ENCODE peak calls at places on chromosomes 12 and 14, in seven cellular contexts. I is stomach; G is foreskin fibroblast; K is Panc1; M is CD8-positive, alpha-beta T cell; Z is tibial nerve; P is thoracic aorta. T is an unnamed sample.

GRCh38 chr14:99946652-99947489 is 118.4 kb upstream of the EVL start:
- DNase-seq in P (no peak), M (peak), Z (no peak), G (peak), I (peak), K (no peak), T (no peak)

GRCh38 chr12:12890815-12891645 is at the start of gene GPRC5A:
- DNase-seq in M (no peak), K (peak), I (peak), G (peak), P (peak), Z (peak), T (peak)

GRCh38 chr12:2797721-2798418 is 3.1 kb downstream of the FKBP4 start:
- DNase-seq in P (no peak), K (no peak), I (peak), M (no peak), Z (no peak), G (peak), T (peak)

GRCh38 chr12:22046968-22047390 is 961 bp downstream of the CMAS start:
- DNase-seq in Z (no peak), P (no peak), G (no peak), I (no peak), K (no peak), M (no peak), T (peak)

GRCh38 chr14:20583908-20584307 is 3.9 kb downstream of the RNASE11 start:
- DNase-seq in G (no peak), Z (no peak), I (no peak), K (no peak), P (no peak), M (no peak), T (no peak)

GRCh38 chr12:57488397-57489156 is 709 bp downstream of the MARS1 start:
- DNase-seq in K (no peak), M (no peak), G (peak), I (no peak), Z (no peak), P (no peak), T (peak)

GRCh38 chr12:76883151-76883550 is 4.3 kb upstream of the CSRP2 start:
- DNase-seq in M (no peak), P (no peak), K (no peak), I (no peak), Z (no peak), G (peak), T (peak)

GRCh38 chr12:79317184-79317847 is 373.4 kb downstream of the PAWR start:
- DNase-seq in M (no peak), P (no peak), I (no peak), K (no peak), Z (no peak), G (no peak), T (no peak)

GRCh38 chr12:113798552-113798951 is 167.6 kb downstream of the RBM19 start:
- DNase-seq in I (no peak), K (no peak), M (no peak), Z (no peak), P (no peak), G (no peak), T (no peak)

GRCh38 chr14:92760524-92760805 is 12.0 kb upstream of the LGMN start:
- DNase-seq in G (no peak), Z (no peak), P (no peak), I (no peak), M (no peak), K (no peak), T (no peak)

GRCh38 chr12:53963005-53963404 is 8.3 kb downstream of the HOXC12 start:
- DNase-seq in M (no peak), P (no peak), Z (no peak), I (no peak), K (no peak), G (no peak), T (no peak)

GRCh38 chr12:57487597-57488396 is at the start of gene MARS1:
- DNase-seq in P (peak), I (peak), G (peak), Z (peak), M (peak), K (peak), T (peak)

GRCh38 chr12:4281173-4281654 is 7.7 kb downstream of the CCND2 start:
- DNase-seq in M (no peak), I (no peak), K (no peak), G (peak), Z (no peak), P (no peak), T (no peak)

GRCh38 chr12:4280351-4281163 is 7.0 kb downstream of the CCND2 start:
- DNase-seq in M (no peak), I (no peak), G (peak), Z (no peak), P (no peak), K (no peak), T (no peak)

GRCh38 chr12:4278582-4278939 is 5.0 kb downstream of the CCND2 start:
- DNase-seq in K (no peak), P (no peak), G (no peak), M (no peak), I (no peak), Z (peak), T (no peak)

GRCh38 chr12:4277856-4278581 is 4.5 kb downstream of the CCND2 start:
- DNase-seq in I (no peak), G (no peak), M (no peak), K (no peak), P (no peak), Z (no peak), T (no peak)

DNA sequence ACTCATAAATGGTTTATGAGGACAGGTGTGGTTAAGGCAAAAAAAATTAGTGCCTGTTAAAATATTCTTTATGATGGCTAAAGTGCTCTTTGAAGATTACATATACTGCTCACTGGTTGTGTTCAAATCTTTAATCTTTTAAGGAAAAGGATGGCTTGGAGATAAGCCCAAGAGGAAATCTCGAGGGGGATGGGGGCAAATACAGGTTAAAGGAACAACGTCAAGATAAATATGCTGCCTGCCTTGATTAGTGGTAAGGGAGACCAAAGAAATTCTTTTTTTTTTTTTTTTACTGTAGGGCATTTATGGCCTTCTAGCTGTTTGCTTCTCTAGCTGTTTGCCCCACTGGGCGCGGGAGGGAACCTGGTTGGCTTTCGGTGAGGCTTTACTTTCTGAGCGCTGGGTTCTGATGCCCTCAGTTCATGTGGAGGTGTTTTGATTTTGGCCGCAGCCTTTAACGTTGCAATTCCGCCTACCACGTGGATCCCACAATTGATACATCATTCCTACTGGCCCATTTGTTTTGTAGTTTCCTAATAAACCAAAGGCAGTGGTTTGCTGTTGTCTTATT is 5.6 kb downstream of the CCND2 start:
- DNase-seq in P (no peak), Z (no peak), M (no peak), I (no peak), G (no peak), K (no peak), T (no peak)
- H3K4me3 ChIP-seq in P (no peak), Z (no peak), M (no peak), I (no peak), G (no peak), K (no peak), T (no peak)

DNA sequence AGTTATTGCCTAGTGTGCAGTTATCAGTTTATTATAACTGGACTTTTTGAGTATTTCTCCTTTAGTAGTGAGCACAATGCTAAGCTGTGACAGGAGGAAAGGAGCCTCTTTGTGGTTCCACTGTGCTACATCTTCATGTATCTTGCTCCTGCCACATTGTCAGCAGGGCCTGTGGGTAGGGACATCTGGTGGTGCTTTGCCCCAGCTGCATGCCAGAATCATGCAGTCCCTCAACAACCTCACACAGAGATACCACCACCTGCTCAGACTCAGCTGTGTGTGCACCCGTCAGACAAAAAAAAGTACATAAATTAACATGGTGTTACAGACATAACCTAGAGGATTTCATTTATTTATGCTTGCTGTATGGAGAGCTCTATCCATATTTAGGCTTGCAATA is 51.1 kb downstream of the MIS18BP1 start:
- DNase-seq in G (peak), K (no peak), Z (no peak), M (no peak), I (no peak), P (no peak), T (peak)
- TF ChIP-seq CTCF in G (no peak), K (peak), Z (no peak), M (no peak), I (no peak), P (no peak), T (peak)

DNA sequence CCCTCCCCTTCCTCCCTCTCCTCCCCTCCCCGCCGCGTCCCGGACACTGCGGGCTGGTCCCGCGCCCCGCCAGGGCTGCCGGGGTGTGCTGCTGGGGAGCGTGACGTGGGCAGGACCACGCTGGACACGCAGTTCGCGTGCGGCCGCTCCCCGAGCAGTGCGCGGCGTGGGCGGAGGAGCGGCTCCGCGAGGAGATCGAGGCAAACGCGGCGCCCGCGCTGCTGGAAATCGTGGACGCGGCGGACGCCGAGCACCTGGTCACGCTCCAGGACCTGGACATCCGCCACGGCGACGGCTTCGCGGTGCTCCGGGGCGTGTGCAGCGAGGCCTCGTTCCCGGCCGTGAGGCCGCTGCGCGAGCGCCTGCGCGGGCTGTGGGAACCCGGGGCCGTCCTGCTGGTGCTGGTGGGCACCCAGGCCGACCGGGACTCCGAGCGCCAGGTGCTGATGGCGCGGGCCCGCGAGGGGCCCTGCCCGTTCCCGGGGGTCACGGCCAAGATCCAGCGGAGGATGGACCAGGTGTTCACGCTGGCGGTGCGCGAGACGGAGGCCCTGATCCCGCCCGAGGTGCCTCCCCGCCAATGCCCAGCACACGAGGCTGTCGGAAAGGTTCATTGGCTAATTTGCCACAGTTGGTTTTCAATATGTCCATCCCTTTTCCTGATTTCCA is 84.3 kb downstream of the TNFAIP2 start:
- DNase-seq in I (peak), K (no peak), P (no peak), M (no peak), G (peak), Z (no peak), T (no peak)
- H3K4me3 ChIP-seq in I (peak), K (no peak), P (peak), M (no peak), G (peak), Z (peak), T (peak)

GRCh38 chr14:22847661-22848341 is 11.4 kb downstream of the MMP14 start:
- DNase-seq in M (no peak), I (no peak), P (no peak), K (no peak), Z (no peak), G (peak), T (peak)
- TF ChIP-seq CTCF in M (no peak), I (no peak), P (no peak), K (no peak), Z (no peak), G (peak), T (peak)

GRCh38 chr14:70871001-70871400 is 36.3 kb upstream of the PCNX1 start:
- DNase-seq in Z (no peak), M (no peak), P (no peak), G (no peak), K (no peak), I (no peak), T (no peak)

GRCh38 chr14:70873627-70874026 is 33.6 kb upstream of the PCNX1 start:
- DNase-seq in I (no peak), M (no peak), Z (no peak), G (no peak), P (no peak), K (no peak), T (no peak)

GRCh38 chr14:70871863-70872677 is 35.2 kb upstream of the PCNX1 start:
- DNase-seq in K (no peak), G (no peak), Z (no peak), P (no peak), I (no peak), M (no peak), T (no peak)

DNA sequence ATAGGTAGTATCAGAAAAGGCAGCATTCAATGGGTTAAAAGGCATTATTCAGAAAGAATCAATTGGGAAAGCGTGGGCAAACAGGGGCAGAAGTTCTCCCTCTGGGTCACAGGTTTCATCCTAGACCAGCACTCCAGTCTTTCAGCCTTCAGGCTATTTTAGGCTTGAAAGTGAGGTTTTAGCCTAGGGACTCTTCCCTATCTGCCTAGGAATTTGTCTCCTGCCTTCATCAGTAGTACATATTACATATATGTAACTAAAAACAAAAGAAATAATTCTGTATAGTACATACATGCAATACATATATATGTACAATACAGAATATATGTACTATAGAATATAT is 34.6 kb upstream of the PCNX1 start:
- DNase-seq in G (no peak), K (no peak), I (no peak), Z (no peak), M (no peak), P (no peak), T (no peak)
- H3K4me3 ChIP-seq in G (no peak), K (no peak), I (no peak), Z (no peak), M (peak), P (no peak), T (no peak)

GRCh38 chr12:65051196-65051595 is 69.9 kb downstream of the WIF1 start:
- DNase-seq in G (peak), M (no peak), Z (no peak), K (no peak), P (no peak), I (no peak), T (no peak)
- TF ChIP-seq CTCF in G (no peak), M (no peak), Z (no peak), K (no peak), P (no peak), I (no peak), T (no peak)

GRCh38 chr14:71600309-71600708 is 331.9 kb upstream of the RGS6 start:
- DNase-seq in Z (no peak), M (no peak), P (no peak), I (no peak), K (no peak), G (no peak), T (no peak)
- H3K4me3 ChIP-seq in Z (no peak), M (no peak), P (no peak), I (no peak), K (no peak), G (no peak), T (no peak)

GRCh38 chr12:66698558-66698957 is 19.7 kb upstream of the GRIP1 start:
- DNase-seq in I (no peak), K (no peak), P (no peak), M (no peak), Z (no peak), G (no peak), T (no peak)
- TF ChIP-seq CTCF in I (no peak), K (peak), P (no peak), M (no peak), Z (no peak), G (no peak), T (peak)

DNA sequence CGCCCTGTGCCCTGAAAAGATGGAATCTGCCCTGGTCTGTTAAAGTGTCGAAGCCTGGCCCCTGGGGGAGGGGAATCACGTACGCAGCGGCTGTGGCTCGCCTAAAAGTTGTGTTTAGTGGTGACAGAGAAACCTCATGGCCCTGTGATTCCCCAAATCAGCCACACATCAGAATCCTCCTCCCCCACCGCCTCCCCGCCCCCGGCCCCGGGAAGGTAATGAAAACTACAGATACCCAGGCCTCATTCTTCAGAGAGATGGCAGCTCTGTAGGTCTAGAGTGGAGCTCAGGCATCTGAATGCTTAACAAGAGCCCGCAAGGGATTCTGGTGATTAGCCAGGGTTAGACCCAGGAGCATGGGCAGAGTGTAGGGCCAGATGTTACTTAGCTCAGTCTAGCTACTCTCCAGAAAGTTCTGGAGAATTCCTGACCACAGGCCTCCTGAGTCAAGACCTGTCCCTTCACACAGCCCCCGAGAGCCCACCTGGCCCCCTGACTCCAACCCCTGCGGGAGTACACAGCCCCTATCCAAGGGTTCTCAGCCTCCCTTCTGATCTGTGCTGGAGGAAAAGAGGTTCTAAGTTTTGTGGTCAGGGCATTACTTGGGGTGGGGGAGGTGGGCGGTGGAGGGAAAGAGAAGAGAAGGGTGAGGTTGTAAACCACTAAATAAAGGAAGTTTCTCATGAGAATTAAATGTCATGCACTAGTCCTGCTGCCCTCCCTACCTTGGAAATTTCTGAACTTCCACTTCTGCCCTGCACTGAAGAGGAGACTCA is 114.8 kb downstream of the PLXNC1 start:
- DNase-seq in G (no peak), I (no peak), K (no peak), Z (no peak), M (peak), P (no peak), T (no peak)
- H3K4me3 ChIP-seq in G (peak), I (peak), K (peak), Z (peak), M (peak), P (peak), T (peak)

GRCh38 chr12:130747867-130748740 is 32.0 kb upstream of the RIMBP2 start:
- DNase-seq in P (peak), G (peak), K (peak), M (peak), I (peak), Z (peak), T (peak)

GRCh38 chr12:130748786-130749185 is 32.7 kb upstream of the RIMBP2 start:
- DNase-seq in P (no peak), K (no peak), I (no peak), Z (no peak), G (no peak), M (no peak), T (no peak)

GRCh38 chr12:130754234-130755001 is 38.3 kb upstream of the RIMBP2 start:
- DNase-seq in P (no peak), K (no peak), G (no peak), Z (no peak), M (no peak), I (no peak), T (no peak)

DNA sequence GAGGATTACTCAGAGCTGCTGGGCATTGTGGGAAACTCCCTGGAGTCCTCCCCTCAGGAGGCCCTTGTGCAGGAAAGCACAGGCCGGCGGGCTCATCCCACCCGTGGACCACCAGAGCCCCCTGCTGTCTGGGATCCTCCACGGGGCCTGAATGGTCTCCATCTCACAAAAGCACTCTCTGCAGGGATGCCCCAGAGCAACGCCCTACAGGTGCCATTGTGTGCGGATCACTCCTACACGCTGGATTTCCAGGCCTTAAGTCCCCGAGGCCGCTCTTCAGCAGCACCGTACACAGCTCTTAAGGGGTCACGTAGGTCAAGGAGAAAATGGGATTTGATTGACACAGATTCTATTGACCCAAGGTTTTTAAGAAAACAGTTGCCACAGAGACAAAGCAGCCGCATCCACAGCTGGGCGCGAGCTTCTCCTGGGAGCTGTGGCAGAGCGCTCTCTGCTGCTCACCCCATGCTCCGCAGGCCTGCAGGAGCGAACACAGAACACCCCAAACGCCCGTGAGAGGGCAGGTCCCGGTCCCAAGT is 36.7 kb upstream of the RIMBP2 start:
- DNase-seq in G (no peak), M (no peak), Z (no peak), I (no peak), P (no peak), K (no peak), T (no peak)
- TF ChIP-seq CTCF in G (no peak), M (no peak), Z (no peak), I (no peak), P (no peak), K (peak), T (no peak)

T was measured in choroid plexus epithelial cell.